ENCODE peak calls at places on chromosome 20, in five cellular contexts. One of them, this sample, is unnamed.

GRCh38 chr20:9609892-9610502 is 95.6 kb downstream of the LAMP5 start:
- DNase-seq in right lobe of liver: no peak
- DNase-seq in adrenal gland: peak
- DNase-seq in H54: no peak
- DNase-seq in ovary: no peak
- DNase-seq in this sample: peak

GRCh38 chr20:51750037-51750769 is 18.0 kb downstream of the ATP9A start:
- DNase-seq in right lobe of liver: peak
- DNase-seq in adrenal gland: peak
- DNase-seq in H54: peak
- DNase-seq in ovary: no peak
- DNase-seq in this sample: peak

GRCh38 chr20:34549291-34549928 is 9.1 kb upstream of the MAP1LC3A start:
- DNase-seq in right lobe of liver: no peak
- DNase-seq in adrenal gland: no peak
- DNase-seq in H54: no peak
- DNase-seq in ovary: no peak
- DNase-seq in this sample: peak

GRCh38 chr20:16245879-16246278 is 327.4 kb downstream of the KIF16B start:
- DNase-seq in right lobe of liver: no peak
- DNase-seq in adrenal gland: no peak
- DNase-seq in H54: no peak
- DNase-seq in ovary: no peak
- DNase-seq in this sample: no peak

GRCh38 chr20:43385914-43386313 is 71.8 kb upstream of the SRSF6 start:
- DNase-seq in right lobe of liver: no peak
- DNase-seq in adrenal gland: no peak
- DNase-seq in H54: no peak
- DNase-seq in ovary: no peak
- DNase-seq in this sample: no peak

GRCh38 chr20:47297746-47298145 is 58.8 kb downstream of the ZMYND8 start:
- DNase-seq in right lobe of liver: no peak
- DNase-seq in adrenal gland: no peak
- DNase-seq in H54: no peak
- DNase-seq in ovary: no peak
- DNase-seq in this sample: no peak

GRCh38 chr20:63315240-63315981 is 22.4 kb downstream of the COL20A1 start:
- DNase-seq in right lobe of liver: peak
- DNase-seq in adrenal gland: no peak
- DNase-seq in H54: no peak
- DNase-seq in ovary: peak
- DNase-seq in this sample: no peak

GRCh38 chr20:10739575-10739974 is 65.8 kb upstream of the JAG1 start:
- DNase-seq in right lobe of liver: no peak
- DNase-seq in adrenal gland: no peak
- DNase-seq in H54: no peak
- DNase-seq in ovary: no peak
- DNase-seq in this sample: peak

GRCh38 chr20:4041748-4042411 is 26.5 kb upstream of the RNF24 start:
- DNase-seq in right lobe of liver: no peak
- DNase-seq in adrenal gland: peak
- DNase-seq in H54: peak
- DNase-seq in ovary: peak
- DNase-seq in this sample: peak

GRCh38 chr20:4045082-4045481 is 29.7 kb upstream of the RNF24 start:
- DNase-seq in right lobe of liver: no peak
- DNase-seq in adrenal gland: peak
- DNase-seq in H54: no peak
- DNase-seq in ovary: no peak
- DNase-seq in this sample: no peak

GRCh38 chr20:4043801-4044200 is 28.4 kb upstream of the RNF24 start:
- DNase-seq in right lobe of liver: no peak
- DNase-seq in adrenal gland: peak
- DNase-seq in H54: no peak
- DNase-seq in ovary: no peak
- DNase-seq in this sample: no peak

GRCh38 chr20:4045741-4046140 is 30.4 kb upstream of the RNF24 start:
- DNase-seq in right lobe of liver: no peak
- DNase-seq in adrenal gland: peak
- DNase-seq in H54: peak
- DNase-seq in ovary: no peak
- DNase-seq in this sample: no peak

DNA sequence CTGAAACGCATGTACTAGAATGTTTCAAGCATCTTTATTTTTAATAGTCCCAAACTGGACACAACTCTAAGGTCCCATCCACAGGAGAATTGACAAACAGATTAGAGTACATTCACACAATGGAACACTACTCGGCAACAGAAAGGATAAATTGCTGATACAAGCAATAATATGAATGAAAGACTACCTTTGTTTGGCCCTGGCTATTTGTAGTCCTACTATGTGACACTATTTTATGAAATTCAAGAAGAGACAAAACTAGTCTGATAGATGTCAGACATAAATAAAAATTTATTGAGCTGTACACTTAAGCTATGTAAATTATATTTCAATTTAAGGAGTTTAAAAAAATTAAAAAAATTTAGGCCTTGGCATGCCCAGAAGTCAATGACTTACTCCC is 28.0 kb upstream of the RNF24 start:
- DNase-seq in right lobe of liver: no peak
- DNase-seq in adrenal gland: no peak
- DNase-seq in H54: no peak
- DNase-seq in ovary: no peak
- DNase-seq in this sample: no peak
- TF ChIP-seq POLR2A in right lobe of liver: no peak
- TF ChIP-seq POLR2A in adrenal gland: no peak
- TF ChIP-seq POLR2A in H54: no peak
- TF ChIP-seq POLR2A in ovary: no peak
- TF ChIP-seq POLR2A in this sample: no peak

GRCh38 chr20:49184691-49185070 is 3.5 kb downstream of the STAU1 start:
- DNase-seq in right lobe of liver: no peak
- DNase-seq in adrenal gland: no peak
- DNase-seq in H54: no peak
- DNase-seq in ovary: no peak
- DNase-seq in this sample: no peak

GRCh38 chr20:49183444-49183843 is 4.7 kb downstream of the STAU1 start:
- DNase-seq in right lobe of liver: no peak
- DNase-seq in adrenal gland: no peak
- DNase-seq in H54: no peak
- DNase-seq in ovary: no peak
- DNase-seq in this sample: no peak

GRCh38 chr20:49181265-49181877 is 6.8 kb downstream of the STAU1 start:
- DNase-seq in right lobe of liver: no peak
- DNase-seq in adrenal gland: no peak
- DNase-seq in H54: no peak
- DNase-seq in ovary: no peak
- DNase-seq in this sample: no peak

GRCh38 chr20:49174183-49174582 is 14.0 kb downstream of the STAU1 start:
- DNase-seq in right lobe of liver: no peak
- DNase-seq in adrenal gland: no peak
- DNase-seq in H54: no peak
- DNase-seq in ovary: no peak
- DNase-seq in this sample: no peak

DNA sequence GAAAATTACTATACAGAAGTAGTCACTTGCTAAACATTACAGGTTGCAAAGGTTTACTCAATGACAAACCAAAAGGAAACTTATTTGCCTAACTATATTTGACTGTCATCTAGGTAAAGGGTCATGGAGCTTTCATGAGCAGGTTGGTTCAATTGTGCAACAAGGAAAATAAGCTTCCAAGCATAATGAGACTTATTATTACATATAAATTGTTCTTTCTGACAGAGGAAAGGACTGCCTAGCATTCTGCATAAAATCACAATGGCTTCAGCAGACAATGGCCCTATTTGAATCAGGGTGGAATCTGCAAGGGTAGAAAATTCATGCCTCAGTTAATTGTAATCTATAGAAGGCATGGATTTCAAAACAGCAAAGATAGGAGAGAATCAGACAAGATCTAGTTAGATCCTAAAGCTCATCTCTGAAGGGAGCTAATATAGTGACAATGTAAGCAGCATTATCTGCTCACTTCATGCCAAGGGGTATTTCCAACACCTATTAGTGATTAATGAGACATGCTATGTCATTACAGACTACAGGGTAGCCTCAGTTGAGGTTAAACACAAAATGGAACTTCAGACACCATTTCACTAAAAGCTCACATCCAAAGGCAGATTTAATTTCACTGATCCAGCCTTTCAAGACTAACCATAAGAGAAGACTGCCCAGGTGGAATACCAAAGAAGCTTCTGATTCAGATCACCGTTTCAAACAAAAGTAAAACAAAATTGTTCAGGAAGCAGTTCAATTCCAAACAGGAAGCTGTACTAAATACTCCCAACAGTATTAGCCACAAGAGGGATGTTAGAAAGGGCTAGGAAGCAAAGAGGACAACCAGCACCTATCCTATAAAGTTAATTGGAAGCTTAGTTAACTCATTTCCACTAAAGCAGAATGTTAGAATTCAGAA is 8.5 kb downstream of the STAU1 start:
- DNase-seq in right lobe of liver: no peak
- DNase-seq in adrenal gland: no peak
- DNase-seq in H54: no peak
- DNase-seq in ovary: no peak
- DNase-seq in this sample: no peak
- TF ChIP-seq POLR2A in right lobe of liver: no peak
- TF ChIP-seq POLR2A in adrenal gland: no peak
- TF ChIP-seq POLR2A in H54: no peak
- TF ChIP-seq POLR2A in ovary: no peak
- TF ChIP-seq POLR2A in this sample: no peak

DNA sequence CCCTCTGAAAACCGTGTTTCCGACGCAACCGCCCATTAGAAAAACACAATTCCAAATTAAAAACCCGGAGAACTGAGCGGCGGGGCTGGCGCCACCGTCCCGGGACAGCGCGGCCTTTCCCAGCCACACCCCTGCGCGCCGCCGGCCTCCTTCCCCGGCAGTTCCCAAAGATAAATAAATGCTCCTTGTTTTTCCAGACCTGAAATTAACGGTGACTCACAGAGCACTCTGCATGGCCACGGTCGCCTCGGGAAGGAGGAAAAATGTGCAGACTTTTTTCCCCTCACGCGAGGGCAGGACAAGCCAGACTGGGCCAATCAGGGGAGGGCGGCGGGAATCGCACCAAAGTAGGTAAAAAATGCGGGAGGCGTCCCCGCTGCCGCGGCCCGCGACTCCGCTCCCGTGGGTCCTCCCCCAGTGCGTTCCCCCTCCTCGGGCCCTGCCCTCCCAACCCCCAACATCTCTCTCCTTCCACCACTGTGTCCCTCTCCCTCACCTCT is 853 bp upstream of the DSTN start:
- DNase-seq in right lobe of liver: peak
- DNase-seq in adrenal gland: peak
- DNase-seq in H54: peak
- DNase-seq in ovary: peak
- DNase-seq in this sample: peak
- TF ChIP-seq POLR2A in right lobe of liver: peak
- TF ChIP-seq POLR2A in adrenal gland: no peak
- TF ChIP-seq POLR2A in H54: peak
- TF ChIP-seq POLR2A in ovary: peak
- TF ChIP-seq POLR2A in this sample: peak

DNA sequence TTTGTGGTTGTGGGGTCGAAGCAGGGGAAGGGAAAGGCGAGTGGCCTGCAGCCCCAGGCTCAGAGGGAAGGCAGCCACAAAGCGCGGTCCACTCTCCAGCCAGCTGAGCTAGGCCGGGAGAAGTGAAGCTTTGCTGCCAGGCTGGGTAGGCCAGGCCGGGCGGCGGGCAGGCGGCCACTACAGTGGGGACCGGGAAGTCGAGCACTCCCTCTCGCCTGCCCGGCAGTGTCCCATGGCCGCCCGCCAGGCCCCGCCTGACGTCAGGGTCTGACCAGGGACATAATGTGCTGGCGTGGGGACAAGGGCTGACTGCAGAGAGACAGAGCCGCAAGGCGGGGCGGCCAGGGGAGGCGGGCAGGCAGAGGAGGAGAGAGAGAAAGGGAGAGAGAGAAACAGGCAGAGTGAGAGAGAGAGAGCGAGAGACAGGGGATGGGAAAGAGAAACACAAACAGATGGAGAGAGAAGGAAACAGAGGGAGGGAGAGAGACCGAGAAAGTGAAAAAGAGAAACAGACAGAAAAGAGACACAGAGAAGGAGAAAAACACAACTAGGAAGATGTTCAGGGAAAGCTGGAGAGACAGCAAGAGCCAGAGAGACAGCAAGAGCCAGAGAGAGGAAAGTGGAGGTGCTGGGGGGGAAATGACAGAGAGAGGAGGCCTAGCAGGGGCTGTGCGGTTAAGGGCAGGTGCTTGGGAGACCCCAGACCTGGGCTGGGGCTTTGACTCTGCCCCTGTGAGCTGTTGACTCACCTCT is 94.5 kb upstream of the PTPN1 start:
- DNase-seq in right lobe of liver: peak
- DNase-seq in adrenal gland: peak
- DNase-seq in H54: peak
- DNase-seq in ovary: peak
- DNase-seq in this sample: peak
- TF ChIP-seq POLR2A in right lobe of liver: peak
- TF ChIP-seq POLR2A in adrenal gland: peak
- TF ChIP-seq POLR2A in H54: no peak
- TF ChIP-seq POLR2A in ovary: peak
- TF ChIP-seq POLR2A in this sample: peak

GRCh38 chr20:2658414-2659354 is 5.3 kb downstream of the IDH3B start:
- DNase-seq in right lobe of liver: no peak
- DNase-seq in adrenal gland: no peak
- DNase-seq in H54: no peak
- DNase-seq in ovary: no peak
- DNase-seq in this sample: no peak
- TF ChIP-seq POLR2A in right lobe of liver: no peak
- TF ChIP-seq POLR2A in adrenal gland: no peak
- TF ChIP-seq POLR2A in H54: no peak
- TF ChIP-seq POLR2A in ovary: no peak
- TF ChIP-seq POLR2A in this sample: peak

DNA sequence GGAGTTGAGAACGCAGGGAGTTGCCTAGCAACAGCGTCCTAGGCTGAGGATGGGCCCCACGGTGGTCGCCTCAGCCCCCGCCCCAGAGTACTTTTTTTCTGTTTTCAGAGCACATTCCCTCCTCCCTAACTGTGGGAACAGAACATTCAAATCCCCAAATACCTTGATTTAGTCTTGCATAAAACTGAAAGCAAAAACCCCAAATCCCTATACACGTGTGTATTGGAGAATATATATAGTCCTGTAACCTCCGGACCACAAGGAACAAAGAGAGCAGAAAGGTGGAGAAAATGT is 280 bp upstream of the NCOA5 start:
- DNase-seq in right lobe of liver: no peak
- DNase-seq in adrenal gland: no peak
- DNase-seq in H54: no peak
- DNase-seq in ovary: no peak
- DNase-seq in this sample: no peak
- TF ChIP-seq POLR2A in right lobe of liver: no peak
- TF ChIP-seq POLR2A in adrenal gland: no peak
- TF ChIP-seq POLR2A in H54: no peak
- TF ChIP-seq POLR2A in ovary: no peak
- TF ChIP-seq POLR2A in this sample: no peak

This sample was measured in transverse colon.